ENCODE peak calls at places on chromosome 18, in ten cellular contexts. L is fibroblast of lung, A is breast epithelium, C is A549, H is right cardiac atrium, I is gastrocnemius medialis, V is heart right ventricle, R is SJSA1, G is H9, O is stomach. Z is an unnamed sample. For H3K4me1, the result is how much of the 10 kb centered on the place peaks cover.

GRCh38 chr18:8808001-8808400 is 102.6 kb downstream of the MTCL1 start:
- DNase-seq in H (no peak), V (no peak), I (no peak), O (no peak), A (no peak), G (no peak), L (no peak), R (no peak), C (no peak), Z (no peak)

GRCh38 chr18:70075906-70076305 is 128.2 kb upstream of the CD226 start:
- DNase-seq in A (no peak), C (no peak), I (no peak), V (no peak), H (no peak), G (no peak), R (no peak), L (peak), O (no peak), Z (no peak)

GRCh38 chr18:37701967-37702366 is 136.4 kb upstream of the CELF4 start:
- DNase-seq in R (no peak), C (no peak), A (no peak), G (no peak), V (no peak), O (no peak), L (no peak), I (no peak), H (no peak), Z (no peak)

GRCh38 chr18:51911582-51911981 is 428.4 kb upstream of the DCC start:
- DNase-seq in L (no peak), G (no peak), I (no peak), R (no peak), O (no peak), H (no peak), C (no peak), V (no peak), A (no peak), Z (no peak)

GRCh38 chr18:75115514-75115913 is 93.4 kb downstream of the PTGR3 start:
- DNase-seq in L (no peak), A (no peak), I (no peak), G (no peak), R (peak), O (no peak), H (no peak), V (no peak), C (no peak), Z (no peak)

GRCh38 chr18:34809697-34810096 is 99.6 kb downstream of the DTNA start:
- DNase-seq in V (peak), L (peak), I (no peak), R (peak), G (peak), C (no peak), A (no peak), O (no peak), H (peak), Z (peak)

GRCh38 chr18:29457316-29457715 is 1280.4 kb upstream of the CDH2 start:
- DNase-seq in O (no peak), A (no peak), R (no peak), I (no peak), G (no peak), C (no peak), H (no peak), L (no peak), V (no peak), Z (no peak)

GRCh38 chr18:48785686-48786470 is 164.9 kb downstream of the SMAD7 start:
- DNase-seq in C (no peak), O (no peak), A (no peak), G (no peak), H (peak), V (no peak), R (no peak), L (no peak), I (no peak), Z (peak)

GRCh38 chr18:31671951-31672350 is 12.4 kb downstream of the B4GALT6 start:
- DNase-seq in A (no peak), C (no peak), V (no peak), G (no peak), I (no peak), R (no peak), O (no peak), H (no peak), L (no peak), Z (no peak)

GRCh38 chr18:50287028-50287440 is 458 bp downstream of the CXXC1 start:
- DNase-seq in V (no peak), O (no peak), H (peak), R (no peak), A (no peak), I (no peak), G (no peak), C (no peak), L (no peak), Z (no peak)

GRCh38 chr18:62128157-62128556 is 58.7 kb downstream of the PIGN start:
- DNase-seq in A (no peak), V (no peak), I (no peak), C (no peak), G (no peak), H (no peak), R (peak), O (no peak), L (peak), Z (no peak)

GRCh38 chr18:5729983-5730699 is 165.2 kb downstream of the TMEM200C start:
- DNase-seq in L (no peak), A (no peak), G (no peak), I (peak), C (no peak), V (peak), R (no peak), H (peak), O (no peak), Z (no peak)

GRCh38 chr18:11520536-11520935 is 88.9 kb upstream of the SLC35G4 start:
- DNase-seq in L (no peak), O (no peak), A (no peak), C (no peak), G (no peak), H (no peak), R (no peak), V (no peak), I (no peak), Z (no peak)

GRCh38 chr18:44733069-44733753 is 52.5 kb downstream of the SETBP1 start:
- DNase-seq in O (no peak), R (peak), V (no peak), C (peak), A (no peak), L (peak), G (no peak), I (no peak), H (no peak), Z (no peak)

GRCh38 chr18:64742898-64743297 is 594.0 kb upstream of the LINC00305 start:
- DNase-seq in L (no peak), G (no peak), C (no peak), I (no peak), R (no peak), H (no peak), V (no peak), A (no peak), O (no peak), Z (no peak)

GRCh38 chr18:42429208-42429607 is 474.2 kb downstream of the PIK3C3 start:
- DNase-seq in V (no peak), A (no peak), H (no peak), C (no peak), R (no peak), I (no peak), G (no peak), L (no peak), O (no peak), Z (no peak)

GRCh38 chr18:79682896-79683625 is 3.5 kb downstream of the CTDP1 start:
- DNase-seq in V (no peak), A (no peak), C (no peak), I (no peak), O (no peak), L (no peak), R (no peak), H (no peak), G (no peak), Z (peak)

GRCh38 chr18:52312321-52312720 is 27.7 kb upstream of the DCC start:
- DNase-seq in R (no peak), I (no peak), V (no peak), G (no peak), A (no peak), C (no peak), O (no peak), H (no peak), L (no peak), Z (no peak)

DNA sequence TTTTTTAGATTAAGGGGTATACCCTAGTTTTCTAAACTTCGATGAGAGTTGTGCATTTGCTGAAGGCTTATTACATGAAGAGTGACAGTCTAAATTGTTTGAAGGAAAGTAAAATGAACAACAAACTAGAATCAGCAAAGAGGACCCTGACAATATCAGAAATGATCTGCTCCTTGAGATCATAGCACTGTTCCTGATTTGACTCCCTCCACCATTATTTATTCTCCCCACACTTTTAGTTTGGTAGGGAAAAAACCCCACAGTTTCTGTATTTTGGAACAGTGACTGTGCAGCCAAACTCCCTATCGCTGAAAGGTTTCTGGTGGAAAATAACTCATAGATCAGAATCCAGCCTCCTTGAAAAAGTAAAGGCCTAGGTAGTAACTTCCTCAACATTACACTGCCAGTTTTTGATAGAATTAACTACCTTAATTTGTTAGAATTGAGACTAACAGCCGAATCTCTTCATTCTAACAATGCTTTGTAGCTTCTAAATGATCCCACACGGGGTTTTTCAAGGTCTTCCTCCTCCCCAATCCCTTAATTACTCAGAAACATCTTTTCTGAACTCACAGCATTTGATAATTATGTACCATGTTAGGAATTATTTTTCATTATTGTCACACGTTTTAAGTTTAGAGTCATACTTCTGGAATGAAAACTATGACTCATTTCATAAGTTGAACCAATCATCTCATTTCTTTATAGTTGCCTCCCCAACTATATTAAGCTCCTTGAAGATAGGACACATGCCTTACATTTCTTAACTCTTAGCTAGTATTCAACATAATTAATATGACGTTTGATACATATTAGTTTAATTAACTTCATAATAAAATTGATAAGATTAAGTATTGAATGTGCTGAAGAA is 2.9 kb downstream of the MYL12A start:
- DNase-seq in L (peak), C (no peak), A (no peak), H (no peak), I (no peak), V (no peak), G (no peak), R (no peak), O (no peak), Z (no peak)
- H3K4me1 ChIP-seq in L (under half), C (under half), A (under half), H (under half), I (half or more), V (half or more), G (under half), R (half or more), O (under half), Z (under half)

DNA sequence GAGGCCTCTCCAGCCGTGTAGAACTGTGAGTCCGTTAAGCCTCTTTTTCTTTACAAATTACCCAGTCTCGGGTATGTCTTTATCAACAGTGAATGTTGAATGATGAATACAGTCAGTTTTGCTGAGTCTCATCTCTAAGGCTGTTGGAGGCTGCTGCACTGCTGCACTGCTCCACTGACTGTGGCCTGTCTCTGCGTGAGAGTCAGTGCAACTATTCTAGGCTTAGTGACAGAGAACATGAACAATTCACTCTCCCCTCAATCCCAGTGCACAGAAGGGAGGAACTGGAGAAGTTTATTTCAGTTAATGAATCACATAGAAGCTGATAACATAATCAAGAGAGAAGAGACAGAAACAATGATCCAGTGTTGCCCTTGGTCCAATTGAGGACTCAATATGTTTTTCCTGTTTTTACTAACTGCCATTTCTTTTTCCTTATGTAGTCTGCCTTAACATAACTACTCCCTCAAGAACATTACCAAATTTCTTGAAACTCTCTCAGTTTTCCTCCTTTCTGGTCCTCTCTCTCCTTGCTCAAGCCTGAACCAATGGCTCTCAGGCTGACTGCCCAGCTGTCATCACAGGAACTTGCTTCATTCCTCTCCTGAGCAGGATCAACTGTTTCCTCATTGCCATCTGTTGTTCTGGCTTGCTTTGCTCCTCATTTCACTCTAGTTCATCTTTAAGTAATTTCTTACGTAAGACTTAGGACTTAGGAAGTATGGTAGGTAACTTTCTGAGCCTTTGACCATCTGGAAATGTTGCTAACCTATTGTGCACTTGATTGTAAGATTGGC is 483.2 kb downstream of the METTL4 start:
- DNase-seq in G (no peak), I (peak), H (peak), A (no peak), O (no peak), C (no peak), L (no peak), V (peak), R (no peak), Z (no peak)
- H3K27ac ChIP-seq in G (no peak), I (no peak), H (no peak), A (no peak), O (peak), C (no peak), L (no peak), V (peak), R (no peak), Z (no peak)

DNA sequence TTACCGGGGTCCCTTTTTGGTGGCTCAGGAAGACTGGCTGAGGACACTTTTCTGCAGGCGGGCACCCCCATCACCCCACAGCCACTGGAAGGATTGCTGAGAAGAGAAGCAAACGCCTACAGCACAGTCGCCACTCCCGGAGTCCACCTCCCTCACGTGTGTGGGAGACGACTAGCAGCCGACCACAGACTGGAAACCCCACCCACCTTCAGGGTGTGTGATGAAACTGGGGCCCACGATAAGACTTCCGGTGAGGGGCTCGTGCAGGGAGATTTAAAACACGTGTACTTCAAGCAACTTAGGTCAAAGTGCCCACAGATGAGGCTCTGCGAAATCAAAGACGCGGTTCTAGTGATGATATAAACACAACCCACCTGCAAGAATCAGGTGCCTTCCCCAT is 26.3 kb downstream of the MBP start:
- DNase-seq in V (no peak), G (no peak), H (peak), O (no peak), I (no peak), R (no peak), A (no peak), C (no peak), L (no peak), Z (no peak)
- H3K4me1 ChIP-seq in V (half or more), G (under half), H (under half), O (half or more), I (half or more), R (half or more), A (under half), C (half or more), L (under half), Z (under half)

DNA sequence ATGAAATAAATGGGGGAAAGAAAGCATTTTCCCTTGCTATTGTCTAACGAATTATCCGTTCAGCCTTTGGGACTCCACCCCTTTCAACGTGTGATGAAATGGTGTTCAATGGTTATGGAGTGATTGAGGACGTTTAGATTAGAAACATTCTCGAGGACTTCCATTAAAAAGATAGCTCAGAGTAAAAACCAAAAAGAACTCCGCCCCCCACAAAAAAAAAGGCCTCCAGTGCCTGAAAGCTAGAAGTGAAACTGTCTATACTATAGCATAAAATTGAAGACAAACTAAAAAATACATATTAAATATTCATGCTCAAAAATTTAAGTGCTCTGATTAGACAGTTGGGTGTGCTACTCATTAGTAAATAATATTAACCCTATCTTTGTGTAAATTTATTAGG is 3.0 kb upstream of the ZNF516 start:
- DNase-seq in G (no peak), V (no peak), A (no peak), I (no peak), O (no peak), C (no peak), L (no peak), R (no peak), H (no peak), Z (no peak)
- H3K27ac ChIP-seq in G (no peak), V (no peak), A (no peak), I (no peak), O (peak), C (no peak), L (no peak), R (no peak), H (no peak), Z (no peak)